ENCODE peak calls at places on chromosomes 13 and 19, in four cellular contexts. One of them, this sample, is unnamed.

GRCh38 chr19:17688853-17689595 is 870 bp upstream of the UNC13A start:
- DNase-seq in NCI-H2171 treated with DMSO at 0.1 percent for 48 hours: no peak
- DNase-seq in NCI-H1930: no peak
- DNase-seq in LoVo: no peak
- DNase-seq in this sample: no peak

GRCh38 chr13:95139186-95139585 is 162.1 kb downstream of the ABCC4 start:
- DNase-seq in NCI-H1930: no peak
- DNase-seq in LoVo: no peak
- DNase-seq in NCI-H2171 treated with DMSO at 0.1 percent for 48 hours: no peak
- DNase-seq in this sample: no peak

GRCh38 chr13:80116107-80116506 is 224.8 kb downstream of the SPRY2 start:
- DNase-seq in LoVo: no peak
- DNase-seq in NCI-H2171 treated with DMSO at 0.1 percent for 48 hours: no peak
- DNase-seq in NCI-H1930: no peak
- DNase-seq in this sample: no peak

GRCh38 chr19:6228523-6229215 is 51.1 kb downstream of the MLLT1 start:
- DNase-seq in NCI-H2171 treated with DMSO at 0.1 percent for 48 hours: no peak
- DNase-seq in LoVo: no peak
- DNase-seq in NCI-H1930: no peak
- DNase-seq in this sample: no peak

GRCh38 chr19:12720851-12721655 is 2.7 kb downstream of the TNPO2 start:
- DNase-seq in NCI-H1930: no peak
- DNase-seq in NCI-H2171 treated with DMSO at 0.1 percent for 48 hours: no peak
- DNase-seq in LoVo: no peak
- DNase-seq in this sample: no peak

GRCh38 chr13:67230774-67231480 is 791 bp upstream of the PCDH9 start:
- DNase-seq in NCI-H2171 treated with DMSO at 0.1 percent for 48 hours: peak
- DNase-seq in NCI-H1930: peak
- DNase-seq in LoVo: no peak
- DNase-seq in this sample: peak

GRCh38 chr19:5959260-5960004 is 18.5 kb downstream of the RANBP3 start:
- DNase-seq in NCI-H2171 treated with DMSO at 0.1 percent for 48 hours: no peak
- DNase-seq in LoVo: no peak
- DNase-seq in NCI-H1930: no peak
- DNase-seq in this sample: no peak

GRCh38 chr19:1407662-1408299 is 395 bp downstream of the DAZAP1 start:
- DNase-seq in NCI-H2171 treated with DMSO at 0.1 percent for 48 hours: peak
- DNase-seq in NCI-H1930: no peak
- DNase-seq in LoVo: no peak
- DNase-seq in this sample: no peak

GRCh38 chr13:48879854-48880253 is 95.9 kb upstream of the FNDC3A start:
- DNase-seq in NCI-H2171 treated with DMSO at 0.1 percent for 48 hours: no peak
- DNase-seq in LoVo: no peak
- DNase-seq in NCI-H1930: no peak
- DNase-seq in this sample: no peak

GRCh38 chr13:61700663-61701062 is 285.0 kb upstream of the PCDH20 start:
- DNase-seq in LoVo: no peak
- DNase-seq in NCI-H1930: no peak
- DNase-seq in NCI-H2171 treated with DMSO at 0.1 percent for 48 hours: no peak
- DNase-seq in this sample: no peak

GRCh38 chr13:110380359-110381028 is 73.4 kb downstream of the COL4A2 start:
- DNase-seq in LoVo: no peak
- DNase-seq in NCI-H2171 treated with DMSO at 0.1 percent for 48 hours: no peak
- DNase-seq in NCI-H1930: no peak
- DNase-seq in this sample: no peak

GRCh38 chr19:17098326-17098725 is 22.7 kb downstream of the MYO9B start:
- DNase-seq in LoVo: no peak
- DNase-seq in NCI-H1930: no peak
- DNase-seq in NCI-H2171 treated with DMSO at 0.1 percent for 48 hours: no peak
- DNase-seq in this sample: no peak

GRCh38 chr13:108968566-108968965 is 339.2 kb downstream of the MYO16 start:
- DNase-seq in NCI-H1930: no peak
- DNase-seq in NCI-H2171 treated with DMSO at 0.1 percent for 48 hours: no peak
- DNase-seq in LoVo: no peak
- DNase-seq in this sample: no peak

GRCh38 chr19:10694706-10695105 is 6.5 kb upstream of the QTRT1 start:
- DNase-seq in NCI-H2171 treated with DMSO at 0.1 percent for 48 hours: peak
- DNase-seq in NCI-H1930: no peak
- DNase-seq in LoVo: no peak
- DNase-seq in this sample: no peak

GRCh38 chr19:54469496-54469934 is 3.6 kb downstream of the CDC42EP5 start:
- DNase-seq in NCI-H2171 treated with DMSO at 0.1 percent for 48 hours: peak
- DNase-seq in LoVo: no peak
- DNase-seq in NCI-H1930: no peak
- DNase-seq in this sample: no peak

GRCh38 chr19:56727731-56728130 is 56.2 kb upstream of the ZNF835 start:
- DNase-seq in LoVo: no peak
- DNase-seq in NCI-H2171 treated with DMSO at 0.1 percent for 48 hours: no peak
- DNase-seq in NCI-H1930: no peak
- DNase-seq in this sample: peak

This sample was measured in neuronal stem cell.